ENCODE peak calls at places on chromosome 17, in four cellular contexts. R is C1 segment of cervical spinal cord; G is NB4; A is stimulated activated naive CD4-positive, alpha-beta T cell. M is an unnamed sample.

GRCh38 chr17:81519284-81520020 is 6.9 kb upstream of the ACTG1 start:
- DNase-seq in R (no peak), A (peak; percentile 69), G (no peak), M (peak; percentile 72)

GRCh38 chr17:78873519-78874340 is 29.3 kb downstream of the CEP295NL start:
- DNase-seq in A (no peak), R (no peak), G (no peak), M (no peak)

GRCh38 chr17:6857904-6858303 is 26.4 kb upstream of the TEKT1 start:
- DNase-seq in R (no peak), G (no peak), A (no peak), M (no peak)

GRCh38 chr17:5097101-5097834 is 14.4 kb downstream of the ZNF232 start:
- DNase-seq in G (no peak), R (no peak), A (peak; percentile 32), M (peak; percentile 49)

GRCh38 chr17:82972836-82973372 is 106.5 kb upstream of the METRNL start:
- DNase-seq in A (no peak), R (no peak), G (no peak), M (no peak)

GRCh38 chr17:78759203-78759968 is 22.7 kb downstream of the CYTH1 start:
- DNase-seq in G (peak; percentile 69), R (no peak), A (peak; percentile 84), M (peak; percentile 93)

GRCh38 chr17:20852541-20853370 is 190.1 kb downstream of the USP22 start:
- DNase-seq in G (peak; percentile 79), A (no peak), R (no peak), M (no peak)

GRCh38 chr17:74512624-74513084 is 18.6 kb downstream of the CD300LB start:
- DNase-seq in R (no peak), A (no peak), G (peak; percentile 82), M (no peak)

GRCh38 chr17:5523249-5523648 is 36.9 kb downstream of the MIS12 start:
- DNase-seq in A (no peak), R (no peak), G (no peak), M (no peak)

GRCh38 chr17:17847726-17848125 is 10.9 kb upstream of the SREBF1 start:
- DNase-seq in G (no peak), R (no peak), A (no peak), M (no peak)

GRCh38 chr17:64336760-64337413 is 53.8 kb downstream of the PECAM1 start:
- DNase-seq in R (no peak), G (no peak), A (no peak), M (no peak)

GRCh38 chr17:76477576-76477975 is 10.2 kb downstream of the AANAT start:
- DNase-seq in A (no peak), G (no peak), R (no peak), M (no peak)

GRCh38 chr17:44830359-44831269 is 527 bp upstream of the GJC1 start:
- DNase-seq in A (no peak), G (no peak), R (no peak), M (no peak)

GRCh38 chr17:80676564-80676963 is 131.9 kb downstream of the RPTOR start:
- DNase-seq in A (no peak), R (no peak), G (no peak), M (no peak)

GRCh38 chr17:10807704-10808128 is 3.8 kb upstream of the TMEM238L start:
- DNase-seq in A (no peak), G (no peak), R (no peak), M (no peak)

GRCh38 chr17:76545918-76546555 is 6.2 kb downstream of the PRCD start:
- DNase-seq in A (no peak), R (no peak), G (no peak), M (peak; percentile 2)

GRCh38 chr17:43880420-43880991 is 26.8 kb downstream of the MPP2 start:
- DNase-seq in G (peak; percentile 34), A (peak; percentile 32), R (no peak), M (peak; percentile 48)

GRCh38 chr17:2713881-2714280 is 2.3 kb upstream of the CLUH start:
- DNase-seq in G (no peak), A (no peak), R (no peak), M (no peak)

GRCh38 chr17:38702900-38703741 is 2.0 kb upstream of the MLLT6 start:
- DNase-seq in R (no peak), G (peak; percentile 62), A (no peak), M (no peak)